ENCODE peak calls at places on chromosomes 1 and 21, in six cellular contexts. One of them, this sample, is unnamed.

GRCh38 chr1:170075186-170075585 is 691 bp upstream of the KIFAP3 start:
- DNase-seq in posterior cingulate gyrus: no peak
- DNase-seq in activated effector memory CD4-positive, alpha-beta T cell treated with anti-CD3 and anti-CD28 coated beads, Interleukin-2, amount 50 U/mL, for 16 hours: peak
- DNase-seq in Jurkat, Clone E6-1: peak
- DNase-seq in effector memory CD4-positive, alpha-beta T cell: no peak
- DNase-seq in amniotic epithelial cell: no peak
- DNase-seq in this sample: no peak

GRCh38 chr1:221776495-221777413 is 34.9 kb upstream of the DUSP10 start:
- DNase-seq in amniotic epithelial cell: no peak
- DNase-seq in Jurkat, Clone E6-1: peak
- DNase-seq in posterior cingulate gyrus: no peak
- DNase-seq in effector memory CD4-positive, alpha-beta T cell: no peak
- DNase-seq in activated effector memory CD4-positive, alpha-beta T cell treated with anti-CD3 and anti-CD28 coated beads, Interleukin-2, amount 50 U/mL, for 16 hours: no peak
- DNase-seq in this sample: peak

GRCh38 chr1:27508139-27508665 is 18.2 kb upstream of the WASF2 start:
- DNase-seq in effector memory CD4-positive, alpha-beta T cell: no peak
- DNase-seq in posterior cingulate gyrus: peak
- DNase-seq in activated effector memory CD4-positive, alpha-beta T cell treated with anti-CD3 and anti-CD28 coated beads, Interleukin-2, amount 50 U/mL, for 16 hours: no peak
- DNase-seq in amniotic epithelial cell: no peak
- DNase-seq in Jurkat, Clone E6-1: no peak
- DNase-seq in this sample: no peak

GRCh38 chr1:91806777-91807700 is 78.9 kb downstream of the TGFBR3 start:
- DNase-seq in posterior cingulate gyrus: no peak
- DNase-seq in activated effector memory CD4-positive, alpha-beta T cell treated with anti-CD3 and anti-CD28 coated beads, Interleukin-2, amount 50 U/mL, for 16 hours: no peak
- DNase-seq in effector memory CD4-positive, alpha-beta T cell: no peak
- DNase-seq in Jurkat, Clone E6-1: no peak
- DNase-seq in amniotic epithelial cell: peak
- DNase-seq in this sample: peak

GRCh38 chr1:66540434-66541032 is 6.6 kb downstream of the SGIP1 start:
- DNase-seq in Jurkat, Clone E6-1: no peak
- DNase-seq in posterior cingulate gyrus: no peak
- DNase-seq in effector memory CD4-positive, alpha-beta T cell: no peak
- DNase-seq in amniotic epithelial cell: peak
- DNase-seq in activated effector memory CD4-positive, alpha-beta T cell treated with anti-CD3 and anti-CD28 coated beads, Interleukin-2, amount 50 U/mL, for 16 hours: no peak
- DNase-seq in this sample: peak

GRCh38 chr1:106700151-106700550 is 356.3 kb upstream of the PRMT6 start:
- DNase-seq in Jurkat, Clone E6-1: no peak
- DNase-seq in effector memory CD4-positive, alpha-beta T cell: no peak
- DNase-seq in amniotic epithelial cell: no peak
- DNase-seq in posterior cingulate gyrus: no peak
- DNase-seq in activated effector memory CD4-positive, alpha-beta T cell treated with anti-CD3 and anti-CD28 coated beads, Interleukin-2, amount 50 U/mL, for 16 hours: no peak
- DNase-seq in this sample: no peak

GRCh38 chr21:28588997-28589396 is 403.7 kb downstream of the LTN1 start:
- DNase-seq in posterior cingulate gyrus: no peak
- DNase-seq in Jurkat, Clone E6-1: no peak
- DNase-seq in amniotic epithelial cell: no peak
- DNase-seq in effector memory CD4-positive, alpha-beta T cell: no peak
- DNase-seq in activated effector memory CD4-positive, alpha-beta T cell treated with anti-CD3 and anti-CD28 coated beads, Interleukin-2, amount 50 U/mL, for 16 hours: no peak
- DNase-seq in this sample: no peak

GRCh38 chr1:198923940-198924339 is 285.1 kb downstream of the PTPRC start:
- DNase-seq in activated effector memory CD4-positive, alpha-beta T cell treated with anti-CD3 and anti-CD28 coated beads, Interleukin-2, amount 50 U/mL, for 16 hours: no peak
- DNase-seq in posterior cingulate gyrus: no peak
- DNase-seq in Jurkat, Clone E6-1: no peak
- DNase-seq in effector memory CD4-positive, alpha-beta T cell: no peak
- DNase-seq in amniotic epithelial cell: no peak
- DNase-seq in this sample: no peak

GRCh38 chr21:38683222-38683621 is 122.5 kb upstream of the ETS2 start:
- DNase-seq in effector memory CD4-positive, alpha-beta T cell: no peak
- DNase-seq in activated effector memory CD4-positive, alpha-beta T cell treated with anti-CD3 and anti-CD28 coated beads, Interleukin-2, amount 50 U/mL, for 16 hours: no peak
- DNase-seq in Jurkat, Clone E6-1: no peak
- DNase-seq in amniotic epithelial cell: peak
- DNase-seq in posterior cingulate gyrus: no peak
- DNase-seq in this sample: peak

GRCh38 chr1:183024352-183025337 is 1.4 kb downstream of the LAMC1 start:
- DNase-seq in effector memory CD4-positive, alpha-beta T cell: no peak
- DNase-seq in amniotic epithelial cell: peak
- DNase-seq in posterior cingulate gyrus: no peak
- DNase-seq in Jurkat, Clone E6-1: no peak
- DNase-seq in activated effector memory CD4-positive, alpha-beta T cell treated with anti-CD3 and anti-CD28 coated beads, Interleukin-2, amount 50 U/mL, for 16 hours: no peak
- DNase-seq in this sample: peak

GRCh38 chr1:29698033-29698432 is 461.7 kb downstream of the PTPRU start:
- DNase-seq in effector memory CD4-positive, alpha-beta T cell: no peak
- DNase-seq in amniotic epithelial cell: peak
- DNase-seq in Jurkat, Clone E6-1: no peak
- DNase-seq in posterior cingulate gyrus: peak
- DNase-seq in activated effector memory CD4-positive, alpha-beta T cell treated with anti-CD3 and anti-CD28 coated beads, Interleukin-2, amount 50 U/mL, for 16 hours: peak
- DNase-seq in this sample: peak

GRCh38 chr1:19336543-19336942 is 24.4 kb downstream of the SLC66A1 start:
- DNase-seq in amniotic epithelial cell: peak
- DNase-seq in activated effector memory CD4-positive, alpha-beta T cell treated with anti-CD3 and anti-CD28 coated beads, Interleukin-2, amount 50 U/mL, for 16 hours: peak
- DNase-seq in effector memory CD4-positive, alpha-beta T cell: no peak
- DNase-seq in Jurkat, Clone E6-1: no peak
- DNase-seq in posterior cingulate gyrus: no peak
- DNase-seq in this sample: peak

GRCh38 chr1:216325336-216325735 is 97.9 kb downstream of the USH2A start:
- DNase-seq in amniotic epithelial cell: no peak
- DNase-seq in effector memory CD4-positive, alpha-beta T cell: no peak
- DNase-seq in activated effector memory CD4-positive, alpha-beta T cell treated with anti-CD3 and anti-CD28 coated beads, Interleukin-2, amount 50 U/mL, for 16 hours: no peak
- DNase-seq in posterior cingulate gyrus: peak
- DNase-seq in Jurkat, Clone E6-1: no peak
- DNase-seq in this sample: no peak

GRCh38 chr1:153353226-153353947 is 4.3 kb upstream of the S100A9 start:
- DNase-seq in Jurkat, Clone E6-1: no peak
- DNase-seq in amniotic epithelial cell: no peak
- DNase-seq in posterior cingulate gyrus: no peak
- DNase-seq in activated effector memory CD4-positive, alpha-beta T cell treated with anti-CD3 and anti-CD28 coated beads, Interleukin-2, amount 50 U/mL, for 16 hours: no peak
- DNase-seq in effector memory CD4-positive, alpha-beta T cell: no peak
- DNase-seq in this sample: no peak

This sample was measured in renal cortical epithelial cell.